ENCODE peak calls at places on chromosomes 3 and 15, in eight cellular contexts. N is cardiac muscle cell, O is mucosa of descending colon, Z is BJ, U is progenitor cell of endocrine pancreas, T is AG09319, F is WTC11, I is omental fat pad. X is an unnamed sample.

GRCh38 chr15:32856753-32857152 is 138.9 kb downstream of the GREM1 start:
- DNase-seq in Z (no peak), I (no peak), U (no peak), N (peak), T (no peak), O (no peak), F (no peak), X (no peak)

GRCh38 chr3:186362409-186362757 is 349 bp upstream of the DGKG start:
- DNase-seq in N (no peak), Z (no peak), O (no peak), F (no peak), U (no peak), I (no peak), T (no peak), X (no peak)

GRCh38 chr3:32709346-32709745 is 24.4 kb downstream of the CNOT10 start:
- DNase-seq in N (no peak), I (no peak), Z (no peak), T (no peak), U (no peak), F (no peak), O (no peak), X (no peak)

GRCh38 chr3:38524141-38524739 is 28.1 kb downstream of the EXOG start:
- DNase-seq in F (no peak), T (no peak), Z (no peak), O (no peak), U (no peak), N (no peak), I (no peak), X (no peak)

GRCh38 chr3:44058022-44058867 is 183.4 kb upstream of the TOPAZ1 start:
- DNase-seq in I (no peak), Z (no peak), T (no peak), O (no peak), N (peak), U (no peak), F (no peak), X (no peak)

GRCh38 chr15:64629063-64629462 is 146.3 kb downstream of the RBPMS2 start:
- DNase-seq in T (no peak), F (no peak), I (no peak), U (no peak), O (no peak), Z (no peak), N (no peak), X (no peak)

GRCh38 chr3:191246628-191247027 is 47.6 kb downstream of the OSTN start:
- DNase-seq in O (no peak), T (no peak), Z (peak), N (peak), U (no peak), F (no peak), I (no peak), X (no peak)

GRCh38 chr15:37765809-37766208 is 168.6 kb upstream of the TMCO5A start:
- DNase-seq in Z (no peak), O (no peak), T (no peak), N (no peak), I (no peak), F (no peak), U (no peak), X (no peak)

GRCh38 chr3:156681003-156681402 is 6.6 kb downstream of the TIPARP start:
- DNase-seq in F (peak), U (no peak), I (no peak), O (no peak), N (peak), T (peak), Z (peak), X (no peak)

GRCh38 chr15:67762610-67763368 is 62.5 kb upstream of the SKOR1 start:
- DNase-seq in U (no peak), F (no peak), Z (peak), I (no peak), T (peak), O (no peak), N (no peak), X (no peak)

GRCh38 chr15:53351373-53351772 is 408.1 kb downstream of the WDR72 start:
- DNase-seq in T (no peak), F (no peak), O (no peak), Z (no peak), I (no peak), N (no peak), U (no peak), X (no peak)

GRCh38 chr15:79896131-79896633 is 632 bp downstream of the MTHFS start:
- DNase-seq in F (no peak), T (no peak), Z (no peak), O (no peak), U (no peak), I (no peak), N (no peak), X (no peak)

GRCh38 chr15:74137544-74137920 is 7.1 kb downstream of the ISLR2 start:
- DNase-seq in O (no peak), T (no peak), Z (no peak), F (no peak), I (no peak), U (no peak), N (no peak), X (no peak)

GRCh38 chr3:4270726-4271125 is 32.4 kb upstream of the SETMAR start:
- DNase-seq in I (no peak), F (no peak), T (no peak), O (no peak), Z (no peak), N (no peak), U (no peak), X (no peak)

GRCh38 chr3:36201546-36201945 is 178.8 kb upstream of the STAC start:
- DNase-seq in N (no peak), Z (no peak), I (no peak), F (peak), O (no peak), T (no peak), U (no peak), X (no peak)

GRCh38 chr3:112273536-112273935 is 20.5 kb downstream of the SLC9C1 start:
- DNase-seq in I (no peak), T (no peak), N (peak), O (no peak), F (no peak), Z (no peak), U (no peak), X (no peak)

GRCh38 chr3:153599685-153600084 is 437.7 kb downstream of the RAP2B start:
- DNase-seq in N (peak), O (no peak), F (no peak), T (peak), U (no peak), I (no peak), Z (peak), X (no peak)

GRCh38 chr3:117165611-117166051 is 456.1 kb downstream of the TUSC7 start:
- DNase-seq in N (no peak), Z (peak), O (no peak), T (no peak), I (no peak), F (no peak), U (no peak), X (no peak)

GRCh38 chr3:114216186-114216970 is 21.0 kb downstream of the ZNF80 start:
- DNase-seq in F (no peak), N (peak), U (no peak), T (no peak), I (no peak), O (no peak), Z (no peak), X (no peak)

GRCh38 chr15:49096090-49096750 is 50.0 kb upstream of the SECISBP2L start:
- DNase-seq in O (no peak), Z (no peak), N (no peak), I (no peak), T (no peak), F (no peak), U (no peak), X (no peak)

GRCh38 chr3:194404365-194405140 is 5.5 kb upstream of the GP5 start:
- DNase-seq in U (no peak), T (peak), I (no peak), N (peak), F (no peak), O (no peak), Z (no peak), X (no peak)

GRCh38 chr3:2477635-2478034 is 379.0 kb downstream of the CNTN4 start:
- DNase-seq in O (no peak), F (no peak), U (no peak), Z (no peak), I (no peak), T (no peak), N (no peak), X (no peak)

GRCh38 chr3:14412831-14413380 is 10.5 kb downstream of the SLC6A6 start:
- DNase-seq in Z (no peak), O (no peak), F (peak), U (no peak), I (no peak), N (no peak), T (no peak), X (no peak)

GRCh38 chr3:14411166-14411526 is 8.7 kb downstream of the SLC6A6 start:
- DNase-seq in F (no peak), I (no peak), O (no peak), T (no peak), Z (no peak), U (no peak), N (no peak), X (no peak)

GRCh38 chr3:14413381-14414071 is 11.1 kb downstream of the SLC6A6 start:
- DNase-seq in I (no peak), N (no peak), F (peak), Z (no peak), T (no peak), O (no peak), U (no peak), X (no peak)

GRCh38 chr3:14410501-14411165 is 8.2 kb downstream of the SLC6A6 start:
- DNase-seq in U (no peak), T (peak), F (no peak), O (no peak), Z (peak), N (peak), I (no peak), X (no peak)

GRCh38 chr3:14411988-14412387 is 9.6 kb downstream of the SLC6A6 start:
- DNase-seq in N (no peak), T (no peak), O (no peak), I (no peak), F (peak), U (no peak), Z (no peak), X (no peak)
- TF ChIP-seq CTCF in N (peak), T (peak), O (no peak), I (no peak), F (no peak), U (peak), Z (peak), X (no peak)

GRCh38 chr3:189192725-189193124 is 21.0 kb downstream of the TPRG1 start:
- DNase-seq in Z (no peak), N (no peak), I (no peak), T (no peak), U (no peak), F (no peak), O (no peak), X (no peak)

GRCh38 chr3:189195302-189195701 is 23.5 kb downstream of the TPRG1 start:
- DNase-seq in Z (no peak), N (peak), U (no peak), F (peak), O (no peak), T (no peak), I (no peak), X (no peak)
- TF ChIP-seq CTCF in Z (no peak), N (peak), U (no peak), F (peak), O (no peak), T (no peak), I (no peak), X (no peak)

GRCh38 chr3:12643724-12644123 is 20.2 kb downstream of the RAF1 start:
- DNase-seq in F (no peak), O (no peak), I (no peak), N (no peak), Z (no peak), U (no peak), T (no peak), X (no peak)
- TF ChIP-seq CTCF in F (no peak), O (no peak), I (no peak), N (no peak), Z (no peak), U (no peak), T (no peak), X (no peak)

GRCh38 chr15:51401872-51402517 is 60.5 kb downstream of the GLDN start:
- DNase-seq in U (peak), O (no peak), I (no peak), T (no peak), F (peak), Z (no peak), N (peak), X (peak)

GRCh38 chr15:51403072-51403878 is 61.8 kb downstream of the GLDN start:
- DNase-seq in U (no peak), T (peak), N (peak), I (no peak), F (no peak), O (no peak), Z (no peak), X (no peak)

GRCh38 chr15:51401065-51401780 is 59.8 kb downstream of the GLDN start:
- DNase-seq in T (no peak), U (no peak), Z (no peak), O (no peak), I (no peak), F (no peak), N (no peak), X (no peak)

GRCh38 chr15:51403946-51404695 is 62.7 kb downstream of the GLDN start:
- DNase-seq in Z (no peak), U (no peak), T (no peak), O (no peak), N (no peak), F (no peak), I (no peak), X (no peak)

DNA sequence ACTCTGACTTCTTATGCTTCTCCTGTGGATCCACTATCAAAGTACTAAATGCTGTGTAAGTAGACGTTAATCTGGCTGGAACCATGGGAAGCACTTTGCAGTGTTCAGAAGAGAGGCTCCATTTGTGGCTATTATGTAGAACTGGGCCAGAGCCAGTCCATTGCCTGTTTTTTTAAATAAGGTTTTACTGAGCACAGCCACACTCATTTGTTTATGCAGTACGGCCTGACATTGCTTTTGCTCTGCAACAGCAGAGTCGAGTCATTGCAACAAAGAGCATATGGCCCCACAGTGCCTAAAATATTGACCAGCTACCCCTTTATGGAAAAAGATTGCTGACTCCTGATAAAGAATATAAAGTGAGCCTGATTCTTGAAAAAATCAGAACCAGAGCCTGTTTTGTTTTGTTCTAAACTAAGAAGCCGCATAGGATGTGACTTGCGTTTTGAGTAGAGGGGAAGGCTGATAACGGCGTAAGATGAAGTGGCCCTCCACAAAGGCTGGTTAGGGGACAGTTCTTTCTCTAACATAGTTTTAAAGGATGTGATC is 64.3 kb downstream of the GLDN start:
- DNase-seq in N (no peak), Z (no peak), I (no peak), T (no peak), U (no peak), F (no peak), O (no peak), X (no peak)
- TF ChIP-seq CTCF in N (no peak), Z (no peak), I (no peak), T (no peak), U (no peak), F (no peak), O (no peak), X (no peak)

GRCh38 chr3:129608087-129608935 is 1.8 kb upstream of the PLXND1 start:
- DNase-seq in N (peak), I (no peak), U (no peak), F (peak), O (no peak), Z (no peak), T (no peak), X (no peak)
- TF ChIP-seq CTCF in N (peak), I (no peak), U (no peak), F (no peak), O (no peak), Z (peak), T (peak), X (peak)

X was measured in left ventricle myocardium inferior.